ENCODE peak calls at places on chromosome 5, in seven cellular contexts. G, W, C, P, O, Q and M are unnamed samples.

GRCh38 chr5:118326496-118327045 is 661.8 kb downstream of the DTWD2 start:
- DNase-seq in G (no peak), W (no peak), C (no peak), P (no peak), O (no peak), Q (peak), M (peak)

GRCh38 chr5:147188200-147189108 is 46.4 kb upstream of the STK32A start:
- DNase-seq in G (peak), W (peak), C (peak), P (peak), O (no peak), Q (peak), M (no peak)

GRCh38 chr5:122849746-122850145 is 4.3 kb downstream of the SNX24 start:
- DNase-seq in G (no peak), W (peak), C (no peak), P (no peak), O (no peak), Q (no peak), M (no peak)

GRCh38 chr5:98927988-98928801 is 612 bp downstream of the CHD1 start:
- DNase-seq in G (peak), W (peak), C (peak), P (no peak), O (peak), Q (peak), M (no peak)

GRCh38 chr5:56169281-56169680 is 63.8 kb downstream of the ANKRD55 start:
- DNase-seq in G (no peak), W (no peak), C (no peak), P (no peak), O (no peak), Q (peak), M (no peak)

GRCh38 chr5:69030663-69031062 is 63.2 kb upstream of the SLC30A5 start:
- DNase-seq in G (no peak), W (no peak), C (no peak), P (no peak), O (no peak), Q (peak), M (no peak)

GRCh38 chr5:168370826-168371225 is 79.4 kb downstream of the WWC1 start:
- DNase-seq in G (no peak), W (no peak), C (no peak), P (no peak), O (no peak), Q (no peak), M (no peak)

GRCh38 chr5:181255836-181256578 is 4.9 kb downstream of the TRIM52 start:
- DNase-seq in G (no peak), W (no peak), C (no peak), P (no peak), O (no peak), Q (no peak), M (no peak)

GRCh38 chr5:154445422-154446182 is at the start of gene SAP30L:
- DNase-seq in G (peak), W (peak), C (peak), P (peak), O (peak), Q (peak), M (peak)

GRCh38 chr5:150113047-150113744 is 26.8 kb upstream of the CSF1R start:
- DNase-seq in G (no peak), W (peak), C (no peak), P (no peak), O (peak), Q (no peak), M (no peak)

GRCh38 chr5:142486581-142486980 is 161.8 kb upstream of the SPRY4 start:
- DNase-seq in G (peak), W (no peak), C (no peak), P (peak), O (no peak), Q (no peak), M (no peak)

GRCh38 chr5:4879693-4880303 is 260.3 kb upstream of the ADAMTS16 start:
- DNase-seq in G (peak), W (peak), C (peak), P (no peak), O (no peak), Q (peak), M (peak)

DNA sequence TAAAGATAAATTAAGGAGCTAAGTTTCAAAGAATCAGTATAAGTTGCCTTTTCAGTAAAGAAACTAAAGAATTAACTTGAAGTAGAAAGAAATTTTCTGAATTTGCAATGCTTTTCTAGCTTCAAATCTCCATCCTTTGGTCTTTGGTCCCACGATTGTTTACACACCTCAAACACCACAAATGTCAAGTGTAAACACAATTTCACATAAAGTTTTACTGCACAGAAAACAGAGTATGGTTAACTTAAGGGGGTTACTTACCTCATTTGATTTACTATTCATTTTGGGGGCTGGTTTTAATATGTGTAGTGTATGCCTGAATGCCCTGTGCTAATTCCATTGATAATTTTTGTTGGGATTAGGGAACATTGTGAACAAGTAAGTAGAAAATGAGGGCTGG is 4.1 kb downstream of the CDO1 start:
- DNase-seq in G (no peak), W (no peak), C (no peak), P (no peak), O (no peak), Q (no peak), M (no peak)
- H3K4me3 ChIP-seq in G (no peak), W (no peak), C (no peak), P (no peak), O (no peak), Q (no peak), M (no peak)

GRCh38 chr5:116360008-116360853 is 214.4 kb downstream of the SEMA6A start:
- DNase-seq in G (no peak), W (no peak), C (peak), P (no peak), O (no peak), Q (peak), M (no peak)
- H3K4me3 ChIP-seq in G (no peak), W (no peak), C (peak), P (no peak), O (no peak), Q (no peak), M (no peak)

DNA sequence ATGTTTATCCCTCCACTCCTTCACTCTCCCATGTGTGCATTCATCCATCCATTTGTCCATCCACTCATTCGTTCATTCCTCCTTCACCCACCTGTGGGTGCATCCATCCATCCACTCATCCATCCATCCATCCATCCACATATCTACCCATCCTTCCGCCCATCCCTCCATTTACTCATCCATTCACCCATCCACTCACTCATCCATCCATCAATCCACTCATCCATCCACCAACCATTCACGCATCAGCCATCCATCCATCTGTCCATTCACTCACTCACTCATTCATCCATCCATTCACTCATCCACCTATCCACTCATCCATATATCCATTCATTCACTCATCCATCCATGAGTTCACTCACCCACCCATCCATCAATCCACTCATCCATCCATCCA is 7.3 kb downstream of the SLC9A3 start:
- DNase-seq in G (no peak), W (no peak), C (no peak), P (no peak), O (no peak), Q (no peak), M (no peak)
- H3K4me3 ChIP-seq in G (no peak), W (no peak), C (no peak), P (no peak), O (no peak), Q (no peak), M (no peak)

DNA sequence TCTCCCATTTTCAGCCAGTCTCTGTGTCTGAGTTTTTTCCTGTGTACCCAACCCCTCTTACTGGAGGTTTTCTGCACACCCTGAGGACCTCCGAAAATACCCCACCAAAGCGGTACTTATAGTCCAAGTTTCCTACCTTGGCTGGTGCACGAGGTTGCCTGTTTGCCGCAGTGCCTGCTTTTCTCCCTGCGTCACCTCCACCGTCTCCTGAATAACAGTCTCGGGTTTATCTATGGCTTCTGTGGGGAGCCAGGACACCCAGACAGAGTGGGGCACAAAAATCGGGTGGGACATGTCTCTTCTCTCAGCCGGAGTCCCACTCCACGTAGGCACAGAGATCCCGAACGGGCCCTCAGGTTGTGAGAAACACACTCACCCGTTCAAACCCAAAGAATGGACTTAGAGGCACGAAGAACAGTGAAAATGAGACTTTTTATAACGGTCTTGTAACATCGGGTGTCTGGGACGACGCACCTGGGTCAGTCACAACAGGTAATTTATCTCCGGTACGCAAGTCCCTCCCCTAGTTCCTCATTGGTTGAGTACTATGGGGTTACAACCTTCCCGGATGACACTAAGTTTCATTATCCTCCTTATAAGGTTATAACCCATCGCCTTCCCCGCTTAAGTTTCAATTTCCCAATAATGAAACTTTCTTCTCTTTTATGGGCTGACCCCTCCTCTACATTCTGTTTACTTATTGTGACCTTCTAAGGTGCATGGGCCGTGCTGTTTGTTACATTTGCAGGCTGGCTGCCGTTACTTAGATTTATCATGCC is 970.2 kb upstream of the COX7C start:
- DNase-seq in G (no peak), W (no peak), C (no peak), P (no peak), O (no peak), Q (no peak), M (no peak)
- H3K4me3 ChIP-seq in G (no peak), W (peak), C (no peak), P (no peak), O (no peak), Q (no peak), M (no peak)